ENCODE peak calls at places on chromosomes 3 and 15, in eight cellular contexts. A is substantia nigra; K is GM06990; D is dermis blood vessel endothelial cell; S is activated T-cell treated with anti-CD3 and anti-CD28 coated beads, Interleukin-2, amount 50 U/mL, for 48 hours; E is HT1080; G is stimulated activated naive B cell treated with anti-CD40 and anti-IgM and Interleukin-4, amounts not matched to agents 10 μg/mL and 1 μg/mL and 100 μg/mL, for 72 hours; J is tibial artery. Q is an unnamed sample.

GRCh38 chr3:98812851-98813374 is 49.8 kb downstream of the ST3GAL6 start:
- DNase-seq in K (no peak), G (no peak), A (no peak), D (peak), E (no peak), S (no peak), J (no peak), Q (no peak)

GRCh38 chr3:177567833-177568232 is 370.6 kb upstream of the TBL1XR1 start:
- DNase-seq in A (no peak), D (no peak), K (no peak), G (no peak), S (no peak), J (no peak), E (peak), Q (no peak)

GRCh38 chr3:8621872-8622271 is 22.7 kb downstream of the SSUH2 start:
- DNase-seq in K (no peak), A (no peak), J (peak), D (no peak), E (no peak), G (no peak), S (no peak), Q (no peak)

GRCh38 chr15:72341361-72341760 is 21.4 kb upstream of the CELF6 start:
- DNase-seq in D (peak), G (no peak), J (no peak), S (no peak), E (no peak), A (no peak), K (no peak), Q (no peak)

GRCh38 chr15:49876401-49877038 is 242.5 kb downstream of the ATP8B4 start:
- DNase-seq in K (no peak), S (no peak), G (no peak), E (no peak), D (peak), J (peak), A (no peak), Q (no peak)

GRCh38 chr15:82045179-82045891 is 483 bp downstream of the MEX3B start:
- DNase-seq in S (peak), E (peak), G (peak), K (peak), A (no peak), D (peak), J (peak), Q (peak)

GRCh38 chr3:43790476-43790875 is 99.7 kb downstream of the ABHD5 start:
- DNase-seq in S (peak), D (no peak), E (no peak), A (no peak), K (no peak), G (no peak), J (no peak), Q (no peak)

GRCh38 chr3:16897254-16897926 is 12.6 kb downstream of the PLCL2 start:
- DNase-seq in D (no peak), E (no peak), K (peak), A (no peak), J (no peak), S (peak), G (peak), Q (no peak)

GRCh38 chr3:10833855-10834414 is 17.9 kb downstream of the SLC6A11 start:
- DNase-seq in E (no peak), D (no peak), K (no peak), A (no peak), J (no peak), G (no peak), S (no peak), Q (no peak)

GRCh38 chr3:12990781-12991480 is 82.3 kb downstream of the IQSEC1 start:
- DNase-seq in K (no peak), S (no peak), D (no peak), E (peak), J (no peak), G (no peak), A (no peak), Q (no peak)

GRCh38 chr3:95815828-95816227 is 998.6 kb upstream of the EPHA6 start:
- DNase-seq in J (no peak), E (peak), G (no peak), A (no peak), S (no peak), K (no peak), D (no peak), Q (no peak)

GRCh38 chr3:42129014-42129953 is 38.1 kb downstream of the TRAK1 start:
- DNase-seq in D (peak), J (no peak), S (no peak), K (peak), A (no peak), E (no peak), G (no peak), Q (no peak)

GRCh38 chr3:23992051-23992628 is 47.1 kb downstream of the NR1D2 start:
- DNase-seq in J (no peak), E (peak), K (no peak), G (no peak), S (no peak), A (no peak), D (peak), Q (no peak)

GRCh38 chr3:36926292-36926897 is 18.5 kb downstream of the TRANK1 start:
- DNase-seq in J (no peak), D (no peak), K (no peak), E (no peak), S (no peak), G (no peak), A (no peak), Q (peak)